ENCODE peak calls at places on chromosomes 4 and X, in five cellular contexts. W, Y, R, E and P are unnamed samples.

GRCh38 chr4:126446917-126447316 is 1132.2 kb downstream of the FAT4 start:
- DNase-seq in R (no peak), E (no peak), Y (no peak), W (no peak), P (no peak)

GRCh38 chr4:95362066-95362465 is 186.7 kb downstream of the UNC5C start:
- DNase-seq in R (no peak), E (no peak), W (no peak), Y (no peak), P (no peak)

GRCh38 chrX:18173494-18174180 is 47.0 kb downstream of the BEND2 start:
- DNase-seq in E (no peak), R (no peak), W (peak; percentile 50), Y (no peak), P (no peak)

GRCh38 chrX:74535633-74536141 is 78.7 kb downstream of the RLIM start:
- DNase-seq in E (peak; percentile 57), Y (peak; percentile 54), W (peak; percentile 92), R (no peak), P (no peak)

GRCh38 chrX:126770179-126770578 is 49.4 kb upstream of the PRR32 start:
- DNase-seq in E (no peak), R (peak; percentile 6), W (no peak), Y (no peak), P (peak; percentile 18)

GRCh38 chr4:1512738-1513660 is 106.8 kb upstream of the NKX1-1 start:
- DNase-seq in W (peak; percentile 62), R (peak; percentile 67), Y (peak; percentile 25), E (peak; percentile 65), P (peak; percentile 25)

GRCh38 chr4:87088188-87088587 is 132.2 kb downstream of the KLHL8 start:
- DNase-seq in Y (no peak), W (no peak), R (no peak), E (no peak), P (no peak)

GRCh38 chr4:152258804-152259708 is 276.8 kb downstream of the FBXW7 start:
- DNase-seq in Y (no peak), E (no peak), R (no peak), W (no peak), P (no peak)

GRCh38 chrX:134821370-134821769 is 163.1 kb upstream of the PLAC1 start:
- DNase-seq in Y (no peak), E (no peak), W (no peak), R (no peak), P (no peak)

GRCh38 chr4:78534286-78534955 is 17.1 kb upstream of the ANXA3 start:
- DNase-seq in Y (no peak), R (no peak), W (no peak), E (no peak), P (no peak)

GRCh38 chrX:2898861-2899512 is 30.2 kb downstream of the ARSD start:
- DNase-seq in E (peak; percentile 49), R (no peak), W (no peak), Y (peak; percentile 33), P (no peak)
- H3K4me3 ChIP-seq in E (no peak overlapping the region), R (no peak overlapping the region), W (no peak overlapping the region), Y (no peak overlapping the region), P (no peak overlapping the region)

GRCh38 chr4:108276690-108277089 is 108.0 kb upstream of the LEF1 start:
- DNase-seq in Y (peak; percentile 53), E (no peak), R (no peak), W (no peak), P (no peak)

GRCh38 chr4:108272566-108272965 is 103.8 kb upstream of the LEF1 start:
- DNase-seq in E (no peak), W (no peak), R (no peak), Y (no peak), P (no peak)

GRCh38 chr4:108272046-108272445 is 103.3 kb upstream of the LEF1 start:
- DNase-seq in R (no peak), E (no peak), Y (no peak), W (no peak), P (no peak)

DNA sequence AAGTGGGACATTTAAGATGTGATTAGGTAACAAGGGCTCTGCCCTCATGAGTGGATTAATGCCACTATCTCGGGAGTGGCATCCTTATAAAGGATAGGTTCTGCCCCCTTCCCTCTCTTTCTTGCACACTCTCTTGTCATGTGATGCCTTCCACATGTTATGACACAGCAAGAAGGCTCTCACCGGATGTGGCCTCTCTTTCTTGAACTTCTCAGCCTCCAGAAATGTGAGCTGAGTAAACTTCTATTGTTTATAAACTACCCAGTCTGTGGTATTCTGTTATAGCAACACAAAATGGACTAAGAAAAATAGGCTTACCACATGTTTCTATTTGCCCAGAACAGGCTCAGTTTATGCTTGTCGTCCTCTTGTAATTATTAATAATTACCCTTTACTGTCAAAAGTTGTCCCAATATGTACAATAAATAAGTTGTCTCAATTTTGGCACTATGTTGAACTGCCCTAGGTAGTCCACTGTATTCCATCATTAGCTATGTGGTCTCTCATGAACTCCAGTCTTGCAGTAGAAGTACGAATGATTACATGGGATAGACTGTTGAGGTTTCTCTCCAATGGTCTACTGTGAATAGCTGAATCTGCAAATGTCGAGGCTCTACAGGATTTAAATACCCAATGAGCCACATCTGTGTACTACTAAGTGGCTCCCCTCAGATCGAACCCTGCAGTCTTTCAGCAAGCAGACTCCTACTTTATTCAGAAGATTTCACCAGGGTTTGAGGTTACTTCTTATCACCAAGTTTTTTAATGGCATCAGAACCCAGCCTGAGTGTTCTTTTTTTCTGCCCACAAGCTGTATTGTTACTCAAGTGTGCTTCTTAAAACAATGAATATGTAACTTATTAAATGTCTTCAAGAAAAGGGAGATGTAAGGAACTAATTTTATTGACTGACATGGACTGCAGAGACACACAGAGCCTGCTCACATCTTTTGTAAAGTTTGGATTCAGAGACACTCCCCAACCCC is 102.0 kb upstream of the LEF1 start:
- DNase-seq in W (no peak), E (no peak), R (no peak), Y (no peak), P (no peak)
- H3K27ac ChIP-seq in W (no peak overlapping the region), E (no peak overlapping the region), R (no peak overlapping the region), Y (no peak overlapping the region), P (no peak overlapping the region)

GRCh38 chrX:39731735-39732134 is 366.0 kb downstream of the BCOR start:
- DNase-seq in E (no peak), R (no peak), Y (no peak), W (no peak), P (no peak)

GRCh38 chrX:39730671-39731389 is 366.9 kb downstream of the BCOR start:
- DNase-seq in R (peak; percentile 21), E (peak; percentile 76), Y (peak; percentile 83), W (peak; percentile 82), P (peak; percentile 35)

GRCh38 chrX:39731390-39731680 is 366.4 kb downstream of the BCOR start:
- DNase-seq in E (no peak), W (no peak), Y (no peak), R (no peak), P (no peak)

GRCh38 chrX:39728852-39729587 is 368.7 kb downstream of the BCOR start:
- DNase-seq in W (no peak), R (no peak), Y (no peak), E (no peak), P (no peak)

GRCh38 chrX:39729834-39730670 is 367.7 kb downstream of the BCOR start:
- DNase-seq in E (no peak), W (no peak), R (peak; percentile 14), Y (no peak), P (peak; percentile 7)
- H3K9me3 ChIP-seq in E (no peaks in the 10 kb centered on the region), W (no peaks in the 10 kb centered on the region), R (peaks cover 5% of the 10 kb centered on the region), Y (no peaks in the 10 kb centered on the region), P (no peaks in the 10 kb centered on the region)

GRCh38 chrX:101391831-101392230 is 1.0 kb downstream of the RPL36A start:
- DNase-seq in W (no peak), Y (no peak), E (no peak), R (no peak), P (no peak)
- H3K4me3 ChIP-seq in W (peak overlapping the region; percentile 65), Y (peak overlapping the region; percentile 39), E (peak overlapping the region; percentile 16), R (peak overlapping the region; percentile 74), P (peak overlapping the region; percentile 98)

DNA sequence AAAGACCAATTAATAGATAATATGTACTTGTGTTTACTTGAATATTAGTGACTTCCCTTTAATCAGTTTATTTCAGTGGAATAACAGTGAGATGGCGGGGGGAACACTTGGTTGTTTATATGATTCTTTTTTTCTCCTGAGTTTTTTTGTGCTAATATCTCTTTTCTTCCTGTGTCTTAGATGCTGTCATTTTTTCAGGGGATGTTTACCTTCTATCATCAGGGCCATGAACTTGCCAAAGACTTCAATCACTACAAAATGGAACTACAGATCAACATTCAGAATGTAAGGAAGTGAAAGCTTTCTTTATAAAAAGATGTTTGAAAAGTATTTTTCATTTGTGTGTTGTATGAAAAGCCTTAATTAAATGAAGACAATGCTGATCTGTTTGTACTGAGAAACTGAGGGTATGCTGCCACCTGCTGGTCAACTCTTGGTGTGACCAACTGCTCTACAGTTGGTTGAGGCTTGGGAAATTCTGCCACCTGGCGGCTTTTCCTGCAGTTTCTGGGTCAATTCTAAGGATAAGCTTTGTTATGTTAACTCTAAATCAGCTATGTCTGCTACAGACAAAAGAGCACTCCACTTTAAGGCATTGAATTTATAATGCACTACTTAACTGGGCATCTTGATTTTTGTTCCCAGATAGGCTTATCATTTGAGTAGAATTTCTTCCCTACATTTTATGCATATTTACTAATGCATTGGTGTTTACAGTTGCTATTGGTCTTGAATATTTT is 134.8 kb downstream of the ARHGAP10 start:
- DNase-seq in R (peak; percentile 90), W (peak; percentile 95), E (peak; percentile 90), Y (peak; percentile 93), P (peak; percentile 95)
- H3K27ac ChIP-seq in R (no peak overlapping the region), W (peak overlapping the region; percentile 26), E (no peak overlapping the region), Y (no peak overlapping the region), P (no peak overlapping the region)

DNA sequence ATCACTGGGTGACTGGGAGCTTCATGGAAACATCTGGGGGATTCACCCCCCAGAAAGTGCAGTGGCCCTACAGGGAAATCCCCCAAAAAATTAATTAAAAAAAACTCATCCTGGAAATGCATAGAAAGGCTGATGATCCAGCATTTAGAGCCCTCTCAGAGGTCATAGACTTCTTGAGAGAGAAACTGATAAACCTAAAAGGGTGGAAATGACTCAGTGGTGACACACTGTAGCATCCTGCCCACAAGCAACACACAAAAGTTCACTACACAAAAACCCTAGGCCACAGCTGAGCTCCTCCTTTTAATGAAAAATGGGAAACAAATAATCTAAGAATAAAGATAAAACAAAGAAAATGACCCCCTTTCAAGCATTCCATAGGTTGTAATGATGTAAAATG is 911.5 kb downstream of the GLUD2 start:
- DNase-seq in R (no peak), Y (no peak), E (no peak), W (no peak), P (no peak)
- H3K9me3 ChIP-seq in R (no peaks in the 10 kb centered on the region), Y (no peaks in the 10 kb centered on the region), E (no peaks in the 10 kb centered on the region), W (no peaks in the 10 kb centered on the region), P (no peaks in the 10 kb centered on the region)

GRCh38 chr4:5890063-5890727 is 2.7 kb downstream of the CRMP1 start:
- DNase-seq in E (no peak), W (no peak), Y (no peak), R (peak; percentile 77), P (no peak)
- H3K4me3 ChIP-seq in E (no peak overlapping the region), W (no peak overlapping the region), Y (no peak overlapping the region), R (peak overlapping the region; percentile 87), P (peak overlapping the region; percentile 35)

GRCh38 chr4:122914292-122914904 is 8.0 kb downstream of the NUDT6 start:
- DNase-seq in E (no peak), R (no peak), Y (no peak), W (no peak), P (no peak)
- H3K27ac ChIP-seq in E (no peak overlapping the region), R (no peak overlapping the region), Y (no peak overlapping the region), W (no peak overlapping the region), P (no peak overlapping the region)